ENCODE peak calls at places on chromosomes 12 and 14, in nine cellular contexts. S, V, L, Q, W, H, D, A and E are unnamed samples.

GRCh38 chr12:92912052-92912451 is 17.0 kb downstream of the EEA1 start:
- DNase-seq in Q (no peak), S (no peak), W (no peak), A (no peak), L (no peak), D (peak), H (no peak), V (no peak), E (no peak)

GRCh38 chr12:79364197-79364596 is 326.6 kb downstream of the PAWR start:
- DNase-seq in Q (no peak), S (peak), H (no peak), L (no peak), V (no peak), A (no peak), D (no peak), W (no peak), E (no peak)

GRCh38 chr12:120835657-120836056 is 68.5 kb downstream of the SPPL3 start:
- DNase-seq in L (no peak), Q (no peak), V (no peak), A (no peak), D (no peak), W (no peak), H (no peak), S (no peak), E (no peak)

GRCh38 chr12:11713202-11713601 is 63.7 kb downstream of the ETV6 start:
- DNase-seq in D (no peak), L (no peak), Q (no peak), V (no peak), W (no peak), A (no peak), H (no peak), S (no peak), E (no peak)

GRCh38 chr14:99475660-99476059 is 5.0 kb downstream of the SETD3 start:
- DNase-seq in W (no peak), V (no peak), S (no peak), L (no peak), D (no peak), H (no peak), A (no peak), Q (no peak), E (no peak)

GRCh38 chr12:12528361-12529092 is 34.1 kb downstream of the DUSP16 start:
- DNase-seq in A (no peak), Q (no peak), D (no peak), L (no peak), V (no peak), H (no peak), S (no peak), W (peak), E (no peak)

GRCh38 chr14:99947695-99948094 is 117.5 kb upstream of the EVL start:
- DNase-seq in H (no peak), A (no peak), V (no peak), L (no peak), Q (no peak), S (peak), D (no peak), W (no peak), E (no peak)

GRCh38 chr12:127172857-127173256 is 1094.1 kb upstream of the TMEM132C start:
- DNase-seq in L (no peak), H (no peak), D (no peak), W (no peak), V (peak), Q (no peak), S (no peak), A (no peak), E (no peak)

GRCh38 chr12:132600048-132601032 is 10.0 kb downstream of the LRCOL1 start:
- DNase-seq in Q (peak), S (peak), D (peak), H (peak), V (peak), A (no peak), W (no peak), L (no peak), E (no peak)

GRCh38 chr12:121530600-121531355 is 50.0 kb downstream of the KDM2B start:
- DNase-seq in A (peak), W (no peak), H (no peak), V (peak), Q (peak), L (peak), D (peak), S (peak), E (peak)

GRCh38 chr14:58873228-58873953 is 235.6 kb downstream of the DACT1 start:
- DNase-seq in V (no peak), H (no peak), L (no peak), W (no peak), A (no peak), S (no peak), Q (no peak), D (no peak), E (no peak)

GRCh38 chr12:292186-292585 is 29.6 kb upstream of the SLC6A13 start:
- DNase-seq in Q (no peak), L (no peak), V (no peak), W (no peak), S (no peak), D (no peak), H (no peak), A (no peak), E (no peak)

GRCh38 chr14:65792208-65792905 is 379.8 kb downstream of the FUT8 start:
- DNase-seq in Q (no peak), W (no peak), H (no peak), D (no peak), S (peak), L (no peak), A (no peak), V (peak), E (no peak)

GRCh38 chr12:89349814-89350213 is 2.5 kb downstream of the DUSP6 start:
- DNase-seq in W (peak), H (no peak), S (no peak), V (peak), L (no peak), Q (no peak), D (no peak), A (no peak), E (no peak)